ENCODE peak calls at places on chromosomes 3 and 15, in seven cellular contexts. J, C, R, S, H, E and Q are unnamed samples.

GRCh38 chr15:74062236-74062635 is 20.1 kb downstream of the GOLGA6A start:
- DNase-seq in H (no peak), R (no peak), J (no peak), C (no peak), S (no peak), E (no peak), Q (no peak)

GRCh38 chr3:189710620-189711388 is 79.6 kb downstream of the TP63 start:
- DNase-seq in C (no peak), R (peak; percentile 17), S (peak; percentile 97), J (peak; percentile 92), E (no peak), H (peak; percentile 95), Q (peak; percentile 96)

GRCh38 chr15:60223161-60223560 is 174.6 kb downstream of the ANXA2 start:
- DNase-seq in C (no peak), S (no peak), R (no peak), E (no peak), J (no peak), H (peak; percentile 48), Q (no peak)

GRCh38 chr3:186098740-186099139 is 10.1 kb downstream of the ETV5 start:
- DNase-seq in C (no peak), S (no peak), J (no peak), E (no peak), H (no peak), R (no peak), Q (no peak)

GRCh38 chr3:67006460-67006859 is 8.4 kb downstream of the KBTBD8 start:
- DNase-seq in J (no peak), H (no peak), R (no peak), S (peak; percentile 46), E (no peak), C (no peak), Q (peak; percentile 24)

GRCh38 chr15:75578206-75578947 is 738 bp downstream of the PTPN9 start:
- DNase-seq in S (no peak), R (peak; percentile 44), H (peak; percentile 22), E (peak; percentile 70), C (peak; percentile 62), J (no peak), Q (no peak)

GRCh38 chr15:62951481-62951880 is 91.1 kb upstream of the TPM1 start:
- DNase-seq in R (no peak), J (no peak), H (no peak), C (no peak), S (no peak), E (no peak), Q (no peak)

GRCh38 chr3:175338775-175339535 is 479.8 kb downstream of the NAALADL2 start:
- DNase-seq in H (peak; percentile 74), J (peak; percentile 41), S (peak; percentile 36), R (peak; percentile 11), E (peak; percentile 7), C (peak; percentile 54), Q (peak; percentile 38)

GRCh38 chr15:63986751-63987341 is 59.4 kb downstream of the DAPK2 start:
- DNase-seq in J (no peak), E (no peak), S (no peak), R (peak; percentile 27), C (peak; percentile 66), H (no peak), Q (no peak)

GRCh38 chr3:111758642-111759041 is 100.4 kb upstream of the PHLDB2 start:
- DNase-seq in R (no peak), C (no peak), S (peak; percentile 42), E (no peak), H (peak; percentile 54), J (no peak), Q (peak; percentile 58)

GRCh38 chr3:111762535-111762934 is 96.5 kb upstream of the PHLDB2 start:
- DNase-seq in C (no peak), J (no peak), S (peak; percentile 33), E (no peak), H (no peak), R (no peak), Q (peak; percentile 68)

GRCh38 chr3:111763968-111764367 is 95.1 kb upstream of the PHLDB2 start:
- DNase-seq in J (no peak), E (no peak), S (peak; percentile 85), C (no peak), H (no peak), R (no peak), Q (peak; percentile 64)

GRCh38 chr3:111763101-111763500 is 96.0 kb upstream of the PHLDB2 start:
- DNase-seq in C (no peak), H (no peak), E (no peak), R (no peak), S (peak; percentile 42), J (no peak), Q (peak; percentile 54)

GRCh38 chr3:111761309-111761795 is 97.7 kb upstream of the PHLDB2 start:
- DNase-seq in R (no peak), E (no peak), C (no peak), S (peak; percentile 59), J (peak; percentile 79), H (peak; percentile 84), Q (peak; percentile 79)
- TF ChIP-seq CTCF in R (no peak), E (no peak), C (no peak), S (no peak), J (no peak), H (no peak), Q (no peak)

DNA sequence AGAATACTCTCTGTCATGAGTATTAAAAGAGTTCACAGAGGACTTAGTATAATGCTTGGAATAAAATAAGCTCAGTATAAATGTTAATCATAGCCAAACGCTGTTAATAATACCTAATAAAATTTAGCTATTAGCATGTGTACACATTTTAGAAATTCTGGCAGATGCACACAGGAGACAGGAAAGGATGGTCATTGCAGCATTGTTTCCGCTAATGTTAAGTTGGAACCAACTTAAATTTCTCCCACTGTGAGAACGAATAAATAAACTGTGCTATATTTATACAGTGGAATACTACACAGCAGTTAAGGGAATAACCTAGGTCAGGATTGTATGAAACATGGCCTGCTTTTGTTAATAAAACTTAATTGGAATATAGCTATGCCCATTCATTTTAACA is 370.4 kb upstream of the TGFBR2 start:
- DNase-seq in R (no peak), S (no peak), C (no peak), E (no peak), H (no peak), J (no peak), Q (no peak)
- H3K4me3 ChIP-seq in R (no peak overlapping the region), S (no peak overlapping the region), C (no peak overlapping the region), E (no peak overlapping the region), H (no peak overlapping the region), J (no peak overlapping the region), Q (no peak overlapping the region)

DNA sequence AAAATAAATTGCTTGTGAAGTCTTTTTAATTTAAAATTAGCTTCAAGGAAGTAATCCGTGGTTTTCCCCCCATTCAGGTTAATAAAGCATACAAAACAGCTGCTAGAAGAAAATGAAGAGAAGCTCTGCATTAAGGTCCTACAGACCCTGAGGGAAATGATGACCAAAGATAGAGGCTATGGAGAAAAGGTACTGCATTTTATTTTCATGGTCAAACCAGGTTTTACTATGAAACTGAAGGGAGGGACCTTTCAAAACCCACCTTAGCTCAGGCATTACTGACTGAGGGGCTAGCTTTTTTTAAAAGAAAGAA is 218.5 kb downstream of the ITPR1 start:
- DNase-seq in C (no peak), E (no peak), J (no peak), H (no peak), R (no peak), S (no peak), Q (no peak)
- TF ChIP-seq CTCF in C (no peak), E (no peak), J (no peak), H (no peak), R (no peak), S (no peak), Q (no peak)

DNA sequence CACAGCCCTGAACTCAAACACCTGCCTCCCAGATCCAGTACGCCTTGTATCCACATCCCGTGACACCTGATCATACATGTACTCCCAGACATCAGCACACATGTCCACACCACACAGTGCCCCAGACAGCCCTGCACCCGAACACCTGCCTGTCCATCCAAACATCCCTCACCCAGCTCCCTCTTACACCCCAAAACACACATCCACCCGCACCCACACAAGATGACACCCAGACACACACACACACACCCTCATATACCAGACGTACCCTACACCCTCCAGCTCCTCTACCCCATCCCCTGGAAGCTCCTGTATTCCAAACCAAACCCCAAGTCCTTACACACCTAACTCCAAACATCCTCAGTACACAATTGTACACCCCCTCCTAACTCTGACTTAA is 735 bp downstream of the CAMK1 start:
- DNase-seq in J (no peak), C (no peak), R (no peak), E (no peak), H (no peak), S (no peak), Q (no peak)
- H3K4me3 ChIP-seq in J (peak overlapping the region; percentile 75), C (peak overlapping the region; percentile 87), R (peak overlapping the region; percentile 68), E (peak overlapping the region; percentile 63), H (peak overlapping the region; percentile 80), S (peak overlapping the region; percentile 67), Q (peak overlapping the region; percentile 66)

DNA sequence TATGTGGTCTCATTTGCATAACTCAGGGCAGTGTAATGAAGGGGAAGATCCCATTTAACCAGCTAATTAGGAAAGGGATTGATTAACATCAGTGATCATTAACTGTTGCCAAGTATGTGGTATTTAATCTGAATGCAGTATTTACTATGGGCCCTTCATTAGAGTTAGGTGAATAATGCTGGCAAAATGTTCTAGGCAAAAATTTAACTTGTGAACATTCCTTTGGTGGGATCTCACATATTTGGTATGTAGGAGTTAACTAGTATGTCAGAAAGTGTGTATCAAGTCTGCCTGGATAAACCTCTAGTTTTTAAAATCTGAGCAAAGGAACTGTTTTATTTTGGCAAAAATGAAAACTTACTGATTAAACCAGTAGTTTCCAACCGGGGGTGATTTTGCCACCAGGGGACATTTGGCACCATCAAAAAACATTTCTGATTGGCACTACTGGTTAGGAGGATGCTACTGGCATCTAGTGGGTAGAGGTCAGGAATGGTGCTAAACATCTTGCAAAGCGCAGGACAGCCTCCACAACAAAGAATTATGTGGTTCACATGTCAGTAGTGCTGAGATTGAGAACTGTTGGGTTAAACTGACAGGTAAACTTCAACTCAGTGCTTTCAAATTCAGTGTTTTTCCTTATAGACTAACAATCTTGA is 22.5 kb downstream of the LRTM1 start:
- DNase-seq in S (peak; percentile 26), R (no peak), H (no peak), E (no peak), J (no peak), C (no peak), Q (peak; percentile 53)
- TF ChIP-seq CTCF in S (no peak), R (no peak), H (no peak), E (no peak), J (no peak), C (no peak), Q (no peak)

GRCh38 chr3:126476976-126477330 is 1.3 kb upstream of the ZXDC start:
- DNase-seq in J (no peak), E (peak; percentile 25), C (no peak), R (no peak), H (no peak), S (no peak), Q (no peak)
- H3K4me3 ChIP-seq in J (no peak overlapping the region), E (no peak overlapping the region), C (peak overlapping the region; percentile 74), R (peak overlapping the region; percentile 60), H (no peak overlapping the region), S (no peak overlapping the region), Q (no peak overlapping the region)

GRCh38 chr3:31695280-31696008 is 162.7 kb downstream of the STT3B start:
- DNase-seq in E (peak; percentile 16), C (no peak), S (no peak), J (no peak), H (peak; percentile 25), R (peak; percentile 14), Q (peak; percentile 13)
- TF ChIP-seq CTCF in E (peak; percentile 32), C (peak; percentile 25), S (peak; percentile 29), J (peak; percentile 35), H (peak; percentile 61), R (no peak), Q (peak; percentile 28)